ENCODE peak calls at places on chromosome 11, in seven cellular contexts. S, M, Z, P, Q, H and A are unnamed samples.
A peak's percentile ranks its signal among the peaks of the same experiment; 100 is the strongest.

GRCh38 chr11:14105446-14105845 is 142.9 kb downstream of the SPON1 start:
- DNase-seq in S (no peak), M (no peak), Z (no peak), P (no peak), Q (no peak), H (no peak), A (no peak)

GRCh38 chr11:122664188-122664587 is 8.7 kb downstream of the UBASH3B start:
- DNase-seq in S (no peak), M (no peak), Z (no peak), P (peak; percentile 51), Q (no peak), H (peak; percentile 9), A (peak; percentile 72)

GRCh38 chr11:124919836-124920755 is 1.0 kb downstream of the HEPN1 start:
- DNase-seq in S (no peak), M (no peak), Z (no peak), P (no peak), Q (no peak), H (no peak), A (no peak)

GRCh38 chr11:72587696-72588095 is 86.5 kb downstream of the PDE2A start:
- DNase-seq in S (no peak), M (no peak), Z (no peak), P (no peak), Q (no peak), H (peak; percentile 41), A (no peak)

GRCh38 chr11:23138761-23139160 is 278.5 kb upstream of the CCDC179 start:
- DNase-seq in S (no peak), M (no peak), Z (no peak), P (no peak), Q (no peak), H (no peak), A (no peak)

GRCh38 chr11:31720225-31720624 is 90.9 kb downstream of the PAX6 start:
- DNase-seq in S (no peak), M (no peak), Z (no peak), P (no peak), Q (no peak), H (no peak), A (no peak)

GRCh38 chr11:127106938-127107337 is 106.4 kb upstream of the KIRREL3 start:
- DNase-seq in S (no peak), M (no peak), Z (no peak), P (no peak), Q (no peak), H (no peak), A (no peak)

GRCh38 chr11:62409831-62410230 is 9.0 kb upstream of the SCGB1A1 start:
- DNase-seq in S (no peak), M (no peak), Z (no peak), P (no peak), Q (no peak), H (no peak), A (no peak)

GRCh38 chr11:67280791-67281551 is 8.1 kb upstream of the ANKRD13D start:
- DNase-seq in S (no peak), M (no peak), Z (no peak), P (no peak), Q (peak; percentile 10), H (peak; percentile 72), A (no peak)

GRCh38 chr11:71131861-71132260 is 120.5 kb downstream of the SHANK2 start:
- DNase-seq in S (peak; percentile 54), M (no peak), Z (no peak), P (no peak), Q (no peak), H (peak; percentile 19), A (no peak)

GRCh38 chr11:17439316-17439782 is 37.3 kb downstream of the ABCC8 start:
- DNase-seq in S (no peak), M (no peak), Z (no peak), P (no peak), Q (no peak), H (no peak), A (no peak)

GRCh38 chr11:12754582-12755250 is 80.5 kb downstream of the TEAD1 start:
- DNase-seq in S (no peak), M (no peak), Z (no peak), P (no peak), Q (no peak), H (no peak), A (peak; percentile 19)

GRCh38 chr11:67694875-67695555 is 20.6 kb upstream of the ALDH3B2 start:
- DNase-seq in S (no peak), M (no peak), Z (no peak), P (no peak), Q (no peak), H (no peak), A (no peak)

GRCh38 chr11:46350695-46351094 is 3.4 kb downstream of the DGKZ start:
- DNase-seq in S (no peak), M (no peak), Z (no peak), P (no peak), Q (no peak), H (no peak), A (no peak)

GRCh38 chr11:69437001-69437875 is 44.2 kb upstream of the LINC01488 start:
- DNase-seq in S (no peak), M (no peak), Z (no peak), P (peak; percentile 66), Q (no peak), H (peak; percentile 70), A (peak; percentile 34)

GRCh38 chr11:60482361-60482760 is 10.2 kb upstream of the MS4A12 start:
- DNase-seq in S (no peak), M (no peak), Z (no peak), P (no peak), Q (no peak), H (no peak), A (no peak)

GRCh38 chr11:6438979-6439571 is 1.7 kb downstream of the HPX start:
- DNase-seq in S (peak; percentile 15), M (peak; percentile 29), Z (no peak), P (peak; percentile 61), Q (peak; percentile 55), H (no peak), A (peak; percentile 68)

GRCh38 chr11:112082729-112083128 is 3.8 kb downstream of the TIMM8B start:
- DNase-seq in S (no peak), M (no peak), Z (no peak), P (peak; percentile 61), Q (no peak), H (no peak), A (peak; percentile 50)

GRCh38 chr11:120674537-120674936 is 163.0 kb downstream of the GRIK4 start:
- DNase-seq in S (no peak), M (no peak), Z (no peak), P (peak; percentile 71), Q (no peak), H (no peak), A (peak; percentile 53)

GRCh38 chr11:7311903-7312302 is 60.2 kb downstream of the SYT9 start:
- DNase-seq in S (no peak), M (no peak), Z (no peak), P (no peak), Q (no peak), H (no peak), A (no peak)

GRCh38 chr11:44711772-44712608 is 14.8 kb upstream of the TSPAN18 start:
- DNase-seq in S (no peak), M (no peak), Z (no peak), P (no peak), Q (peak; percentile 36), H (no peak), A (no peak)

GRCh38 chr11:35288817-35289541 is 130.4 kb downstream of the SLC1A2 start:
- DNase-seq in S (no peak), M (no peak), Z (no peak), P (peak; percentile 89), Q (no peak), H (no peak), A (peak; percentile 91)

GRCh38 chr11:1515082-1516060 is 28.8 kb upstream of the MOB2 start:
- DNase-seq in S (peak; percentile 72), M (peak; percentile 77), Z (peak; percentile 92), P (peak; percentile 62), Q (peak; percentile 97), H (peak; percentile 96), A (peak; percentile 67)

GRCh38 chr11:100955318-100955717 is 174.3 kb downstream of the PGR start:
- DNase-seq in S (no peak), M (no peak), Z (no peak), P (no peak), Q (no peak), H (no peak), A (no peak)

GRCh38 chr11:116502641-116503061 is 270.1 kb downstream of the BUD13 start:
- DNase-seq in S (no peak), M (no peak), Z (no peak), P (no peak), Q (no peak), H (no peak), A (no peak)

GRCh38 chr11:79249341-79249993 is 191.4 kb downstream of the TENM4 start:
- DNase-seq in S (no peak), M (no peak), Z (no peak), P (no peak), Q (no peak), H (no peak), A (peak; percentile 47)

GRCh38 chr11:128572965-128573364 is 14.4 kb downstream of the ETS1 start:
- DNase-seq in S (no peak), M (no peak), Z (no peak), P (no peak), Q (no peak), H (no peak), A (no peak)

GRCh38 chr11:123314972-123315371 is 115.1 kb upstream of the GRAMD1B start:
- DNase-seq in S (no peak), M (no peak), Z (no peak), P (no peak), Q (no peak), H (no peak), A (no peak)

GRCh38 chr11:104700609-104701008 is 197.7 kb downstream of the CASP12 start:
- DNase-seq in S (no peak), M (no peak), Z (no peak), P (peak; percentile 38), Q (no peak), H (no peak), A (no peak)

GRCh38 chr11:85133636-85134035 is 493.5 kb downstream of the DLG2 start:
- DNase-seq in S (no peak), M (no peak), Z (no peak), P (no peak), Q (no peak), H (no peak), A (no peak)

GRCh38 chr11:119320593-119321524 is 3.9 kb upstream of the MCAM start:
- DNase-seq in S (no peak), M (no peak), Z (peak; percentile 88), P (peak; percentile 75), Q (peak; percentile 66), H (peak; percentile 92), A (peak; percentile 82)

GRCh38 chr11:64356498-64357411 is 2.2 kb upstream of the RPS6KA4 start:
- DNase-seq in S (peak; percentile 62), M (no peak), Z (peak; percentile 55), P (peak; percentile 52), Q (peak; percentile 85), H (peak; percentile 77), A (peak; percentile 35)